ENCODE peak calls at places on chromosomes 3 and 15, in four cellular contexts. D is neural progenitor cell, I is IMR-90, S is A549. G is an unnamed sample.

GRCh38 chr15:69523010-69524001 is 70.7 kb downstream of the RPLP1 start:
- DNase-seq in D (peak), I (peak), S (peak), G (no peak)

GRCh38 chr15:31609243-31609642 is 282.6 kb downstream of the KLF13 start:
- DNase-seq in D (no peak), I (peak), S (no peak), G (peak)

GRCh38 chr3:79052054-79052681 is 715.6 kb downstream of the ROBO1 start:
- DNase-seq in D (no peak), I (no peak), S (no peak), G (no peak)

GRCh38 chr3:23710555-23710954 is 95.2 kb upstream of the UBE2E1 start:
- DNase-seq in D (peak), I (peak), S (no peak), G (no peak)

GRCh38 chr3:105984837-105985236 is 116.0 kb upstream of the CBLB start:
- DNase-seq in D (no peak), I (peak), S (no peak), G (no peak)

GRCh38 chr15:28185148-28185895 is 86.2 kb upstream of the OCA2 start:
- DNase-seq in D (no peak), I (no peak), S (no peak), G (no peak)

GRCh38 chr3:31178467-31178866 is 284.0 kb upstream of the GADL1 start:
- DNase-seq in D (no peak), I (no peak), S (no peak), G (no peak)

GRCh38 chr3:120033594-120033993 is 60.7 kb downstream of the GSK3B start:
- DNase-seq in D (no peak), I (no peak), S (no peak), G (no peak)

GRCh38 chr15:29571728-29572454 is 250.4 kb downstream of the TJP1 start:
- DNase-seq in D (peak), I (no peak), S (peak), G (no peak)

GRCh38 chr3:49787182-49787464 is 781 bp upstream of the IP6K1 start:
- DNase-seq in D (no peak), I (no peak), S (no peak), G (peak)

GRCh38 chr15:89052474-89052873 is 35.8 kb upstream of the ABHD2 start:
- DNase-seq in D (no peak), I (peak), S (no peak), G (no peak)

GRCh38 chr3:134771962-134772361 is 23.1 kb upstream of the EPHB1 start:
- DNase-seq in D (no peak), I (no peak), S (no peak), G (no peak)

GRCh38 chr3:15535757-15536156 is 14.3 kb upstream of the COLQ start:
- DNase-seq in D (no peak), I (peak), S (no peak), G (no peak)

GRCh38 chr3:170804095-170804494 is 65.9 kb downstream of the RPL22L1 start:
- DNase-seq in D (no peak), I (peak), S (no peak), G (no peak)

GRCh38 chr15:63274427-63274826 is 3.0 kb upstream of the APH1B start:
- DNase-seq in D (no peak), I (no peak), S (peak), G (no peak)

GRCh38 chr3:122031123-122031468 is 9.0 kb upstream of the ILDR1 start:
- DNase-seq in D (no peak), I (no peak), S (no peak), G (no peak)

GRCh38 chr3:49714728-49715550 is 4.5 kb downstream of the AMIGO3 start:
- DNase-seq in D (no peak), I (no peak), S (no peak), G (no peak)

GRCh38 chr3:112894258-112894657 is 47.6 kb upstream of the CD200R1L start:
- DNase-seq in D (peak), I (peak), S (peak), G (no peak)

GRCh38 chr3:178445139-178445538 is 91.1 kb upstream of the KCNMB2 start:
- DNase-seq in D (no peak), I (no peak), S (no peak), G (no peak)

GRCh38 chr3:74897006-74897405 is 282.5 kb upstream of the CNTN3 start:
- DNase-seq in D (peak), I (no peak), S (peak), G (no peak)

GRCh38 chr15:66901336-66902100 is 163.9 kb upstream of the SMAD3 start:
- DNase-seq in D (no peak), I (peak), S (peak), G (no peak)

GRCh38 chr3:61954097-61954528 is 392.7 kb downstream of the PTPRG start:
- DNase-seq in D (no peak), I (peak), S (no peak), G (no peak)

GRCh38 chr15:60315878-60316277 is 81.9 kb downstream of the ANXA2 start:
- DNase-seq in D (no peak), I (no peak), S (no peak), G (no peak)

GRCh38 chr3:169305460-169305859 is 358.1 kb downstream of the MECOM start:
- DNase-seq in D (no peak), I (no peak), S (no peak), G (no peak)

GRCh38 chr15:85000937-85001336 is 19.3 kb downstream of the PDE8A start:
- DNase-seq in D (no peak), I (no peak), S (no peak), G (no peak)

GRCh38 chr3:127970966-127971592 is 56.0 kb downstream of the KBTBD12 start:
- DNase-seq in D (peak), I (peak), S (peak), G (no peak)

GRCh38 chr3:52842424-52842823 is 7.6 kb upstream of the MUSTN1 start:
- DNase-seq in D (no peak), I (no peak), S (no peak), G (no peak)

GRCh38 chr15:60585743-60586708 is 107.1 kb upstream of the ICE2 start:
- DNase-seq in D (peak), I (peak), S (peak), G (no peak)

GRCh38 chr15:27222479-27222878 is 251.5 kb downstream of the GABRG3 start:
- DNase-seq in D (no peak), I (no peak), S (peak), G (no peak)

GRCh38 chr15:38667875-38668274 is 103.3 kb upstream of the RASGRP1 start:
- DNase-seq in D (no peak), I (no peak), S (no peak), G (no peak)

GRCh38 chr3:193665370-193665989 is 72.5 kb downstream of the OPA1 start:
- DNase-seq in D (no peak), I (peak), S (peak), G (peak)

GRCh38 chr3:47421741-47422649 is 41.2 kb downstream of the PTPN23 start:
- DNase-seq in D (no peak), I (no peak), S (peak), G (no peak)

GRCh38 chr3:167051421-167051820 is 328.7 kb downstream of the ZBBX start:
- DNase-seq in D (peak), I (no peak), S (no peak), G (no peak)

GRCh38 chr3:147419062-147419701 is 10.0 kb downstream of the ZIC1 start:
- DNase-seq in D (peak), I (peak), S (no peak), G (no peak)

GRCh38 chr3:108055931-108056330 is 34.9 kb downstream of the CD47 start:
- DNase-seq in D (no peak), I (no peak), S (no peak), G (no peak)
- H3K4me2 ChIP-seq in D (no peak), I (no peak), S (no peak), G (no peak)

GRCh38 chr3:25424238-25425013 is 3.6 kb upstream of the RARB start:
- DNase-seq in D (no peak), I (no peak), S (peak), G (peak)

GRCh38 chr3:25423780-25424179 is 4.3 kb upstream of the RARB start:
- DNase-seq in D (no peak), I (peak), S (peak), G (no peak)

GRCh38 chr3:25421747-25422146 is 6.3 kb upstream of the RARB start:
- DNase-seq in D (no peak), I (no peak), S (peak), G (no peak)

GRCh38 chr3:25420168-25420567 is 7.9 kb upstream of the RARB start:
- DNase-seq in D (peak), I (no peak), S (no peak), G (no peak)

GRCh38 chr3:25420885-25421284 is 7.2 kb upstream of the RARB start:
- DNase-seq in D (no peak), I (no peak), S (no peak), G (no peak)
- TF ChIP-seq CTCF in D (no peak), I (no peak), S (no peak), G (no peak)

DNA sequence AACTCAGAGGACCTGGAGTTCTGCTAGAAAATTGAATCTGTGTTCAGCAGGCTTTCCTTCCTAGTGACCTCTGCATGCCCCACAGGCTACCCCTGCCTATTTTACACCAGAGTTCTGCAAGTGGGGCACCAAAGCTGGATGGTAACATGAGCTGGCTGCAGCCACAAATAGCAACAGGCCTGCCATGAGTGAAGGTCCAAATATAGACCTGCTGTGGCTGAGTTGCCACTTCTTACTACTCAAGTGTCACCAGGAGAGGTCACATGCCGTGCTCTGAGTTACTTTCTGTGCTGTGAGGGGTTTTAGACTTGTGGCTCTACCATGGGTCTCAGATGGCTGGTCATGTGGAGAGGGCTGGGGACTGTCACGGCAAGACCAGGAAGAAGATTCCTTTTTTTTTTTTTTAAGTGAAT is at the start of gene FSD2:
- DNase-seq in D (no peak), I (no peak), S (no peak), G (no peak)
- H3K4me2 ChIP-seq in D (no peak), I (no peak), S (no peak), G (no peak)

GRCh38 chr3:58776231-58776630 is 109.7 kb upstream of the FAM3D start:
- DNase-seq in D (no peak), I (no peak), S (peak), G (no peak)
- TF ChIP-seq CTCF in D (peak), I (no peak), S (no peak), G (no peak)

GRCh38 chr3:195802795-195803194 is 8.9 kb downstream of the MUC4 start:
- DNase-seq in D (no peak), I (no peak), S (no peak), G (no peak)

GRCh38 chr3:195801251-195802183 is 10.2 kb downstream of the MUC4 start:
- DNase-seq in D (no peak), I (no peak), S (no peak), G (no peak)

GRCh38 chr3:195800240-195800639 is 11.5 kb downstream of the MUC4 start:
- DNase-seq in D (no peak), I (no peak), S (no peak), G (no peak)

GRCh38 chr3:195803309-195803908 is 8.3 kb downstream of the MUC4 start:
- DNase-seq in D (no peak), I (no peak), S (no peak), G (no peak)

DNA sequence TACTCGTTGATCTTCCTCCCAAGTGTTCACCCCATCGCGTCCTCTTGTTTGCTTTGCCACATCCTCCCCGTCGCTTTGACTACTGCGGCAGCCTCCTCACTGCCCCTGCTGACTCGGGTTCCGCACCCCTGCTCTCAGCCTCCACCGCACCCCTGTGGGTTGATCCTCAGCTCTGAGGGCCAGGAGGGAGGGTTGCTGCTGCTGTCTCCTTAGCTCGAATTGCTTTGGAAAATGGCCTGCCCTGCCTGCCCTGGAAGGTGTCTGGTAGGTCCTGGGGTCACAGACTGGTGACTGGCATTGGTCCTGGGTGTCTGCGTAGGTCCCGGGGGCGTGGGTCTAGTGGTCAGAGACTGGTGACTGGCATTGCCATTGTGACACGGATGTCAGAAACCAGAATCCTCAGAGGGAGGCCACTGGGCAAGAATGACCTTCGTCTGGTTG is 9.4 kb downstream of the MUC4 start:
- DNase-seq in D (no peak), I (no peak), S (no peak), G (no peak)
- H3K4me2 ChIP-seq in D (no peak), I (no peak), S (no peak), G (no peak)

DNA sequence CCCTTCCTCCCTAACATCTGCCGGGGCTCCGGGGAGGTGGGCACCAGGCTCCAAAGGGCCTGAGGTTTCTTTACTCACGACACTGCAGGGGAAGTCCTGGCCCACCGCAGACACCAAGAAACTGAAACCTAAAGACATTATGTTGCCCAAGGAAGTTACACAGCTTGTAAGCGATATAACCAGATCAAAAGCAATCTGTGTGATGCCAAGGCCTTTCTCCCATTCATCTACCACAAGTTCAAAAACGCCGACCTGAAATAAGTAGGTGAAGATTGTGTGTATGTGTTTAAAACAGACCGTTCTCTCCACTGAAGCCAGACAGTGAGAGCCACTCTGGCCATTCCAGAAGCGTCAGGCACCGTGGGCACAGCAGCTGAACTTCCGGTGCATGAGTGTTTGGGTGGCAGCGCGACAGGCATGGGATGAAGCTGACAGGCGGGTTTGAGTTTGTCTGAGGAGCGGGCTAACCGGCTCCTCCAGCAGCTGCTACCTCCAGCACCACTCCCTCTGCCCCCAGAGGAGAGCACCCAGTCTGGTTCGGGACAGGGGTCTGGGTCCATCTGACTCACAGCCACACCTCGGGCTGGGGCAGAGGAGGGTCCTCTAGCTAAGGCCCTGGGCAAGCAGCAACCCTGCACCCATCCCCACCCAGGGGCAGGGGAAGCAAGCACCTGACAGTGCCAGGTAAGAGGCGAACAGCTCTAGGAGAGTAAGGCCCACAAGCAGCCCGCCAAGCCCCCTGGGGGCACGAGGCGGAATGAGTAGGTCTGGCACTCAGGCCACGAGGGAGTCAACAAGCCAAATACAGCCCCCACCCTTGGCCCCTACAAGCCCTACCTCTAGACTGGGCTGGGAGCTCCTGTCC is 1.3 kb downstream of the TNK2 start:
- DNase-seq in D (no peak), I (peak), S (no peak), G (no peak)
- TF ChIP-seq CTCF in D (no peak), I (no peak), S (no peak), G (no peak)

GRCh38 chr15:64344651-64345262 is 11.2 kb downstream of the CSNK1G1 start:
- DNase-seq in D (no peak), I (peak), S (no peak), G (no peak)
- H3K4me2 ChIP-seq in D (no peak), I (peak), S (peak), G (no peak)

GRCh38 chr3:34388836-34389235 is 590.4 kb downstream of the PDCD6IP start:
- DNase-seq in D (no peak), I (no peak), S (no peak), G (no peak)

GRCh38 chr3:34386309-34386708 is 587.9 kb downstream of the PDCD6IP start:
- DNase-seq in D (no peak), I (no peak), S (no peak), G (no peak)

GRCh38 chr3:34382859-34383258 is 584.4 kb downstream of the PDCD6IP start:
- DNase-seq in D (no peak), I (no peak), S (no peak), G (no peak)

GRCh38 chr3:34387831-34388564 is 589.6 kb downstream of the PDCD6IP start:
- DNase-seq in D (no peak), I (no peak), S (no peak), G (no peak)
- TF ChIP-seq CTCF in D (peak), I (no peak), S (no peak), G (no peak)

G was measured in keratinocyte.